ENCODE peak calls at places on chromosomes 1 and 21, in nine cellular contexts. D is transverse colon, Q is IMR-90, J is ovary, X is tibial nerve, R is endothelial cell of umbilical vein, A is heart left ventricle, H is A549, B is adrenal gland. P is an unnamed sample.

GRCh38 chr1:67226688-67227087 is 60.4 kb downstream of the IL23R start:
- DNase-seq in D (no peak), Q (no peak), J (no peak), X (no peak), R (no peak), A (no peak), H (no peak), B (no peak), P (no peak)

GRCh38 chr1:224617410-224618361 is 1.6 kb downstream of the CNIH3 start:
- DNase-seq in D (no peak), Q (no peak), J (no peak), X (no peak), R (no peak), A (no peak), H (no peak), B (no peak), P (no peak)

GRCh38 chr1:167447521-167448136 is 70.7 kb downstream of the CD247 start:
- DNase-seq in D (peak; percentile 64), Q (no peak), J (no peak), X (no peak), R (no peak), A (no peak), H (peak; percentile 24), B (no peak), P (no peak)

GRCh38 chr1:54968581-54968980 is 11.8 kb upstream of the TMEM61 start:
- DNase-seq in D (no peak), Q (no peak), J (no peak), X (no peak), R (no peak), A (no peak), H (no peak), B (peak; percentile 20), P (no peak)

GRCh38 chr1:54188291-54188690 is 11.5 kb downstream of the CYB5RL start:
- DNase-seq in D (no peak), Q (peak; percentile 56), J (no peak), X (no peak), R (no peak), A (no peak), H (no peak), B (no peak), P (no peak)

GRCh38 chr21:45570826-45571601 is 28.8 kb upstream of the SLC19A1 start:
- DNase-seq in D (no peak), Q (peak; percentile 64), J (no peak), X (no peak), R (no peak), A (no peak), H (no peak), B (peak; percentile 96), P (no peak)

GRCh38 chr1:151009206-151009587 is 948 bp downstream of the PRUNE1 start:
- DNase-seq in D (no peak), Q (peak; percentile 86), J (no peak), X (no peak), R (no peak), A (no peak), H (no peak), B (no peak), P (no peak)

GRCh38 chr1:64701071-64701470 is 43.8 kb upstream of the RAVER2 start:
- DNase-seq in D (no peak), Q (no peak), J (no peak), X (no peak), R (no peak), A (no peak), H (no peak), B (no peak), P (no peak)

GRCh38 chr1:9280015-9280860 is 12.5 kb upstream of the SPSB1 start:
- DNase-seq in D (peak; percentile 74), Q (peak; percentile 93), J (peak; percentile 60), X (no peak), R (peak; percentile 70), A (no peak), H (peak; percentile 89), B (peak; percentile 88), P (no peak)

GRCh38 chr21:14361958-14362357 is 21.0 kb downstream of the HSPA13 start:
- DNase-seq in D (no peak), Q (no peak), J (no peak), X (no peak), R (peak; percentile 73), A (no peak), H (no peak), B (no peak), P (no peak)

GRCh38 chr21:46078984-46079356 is 18.9 kb upstream of the COL6A2 start:
- DNase-seq in D (no peak), Q (no peak), J (no peak), X (peak; percentile 27), R (no peak), A (peak; percentile 55), H (no peak), B (peak; percentile 15), P (no peak)

GRCh38 chr1:188489336-188490112 is 1660.8 kb downstream of the PLA2G4A start:
- DNase-seq in D (no peak), Q (peak; percentile 55), J (no peak), X (no peak), R (peak; percentile 29), A (no peak), H (peak; percentile 3), B (no peak), P (no peak)

GRCh38 chr1:191022856-191023255 is 545.2 kb upstream of the BRINP3 start:
- DNase-seq in D (no peak), Q (peak; percentile 57), J (no peak), X (no peak), R (peak; percentile 91), A (no peak), H (no peak), B (no peak), P (no peak)

GRCh38 chr1:106952766-106953165 is 103.7 kb upstream of the PRMT6 start:
- DNase-seq in D (no peak), Q (peak; percentile 3), J (no peak), X (no peak), R (no peak), A (no peak), H (no peak), B (no peak), P (no peak)

GRCh38 chr1:46530791-46531409 is 20.5 kb downstream of the KNCN start:
- DNase-seq in D (no peak), Q (no peak), J (no peak), X (no peak), R (no peak), A (no peak), H (no peak), B (no peak), P (no peak)

GRCh38 chr1:24801169-24801568 is 55.9 kb downstream of the CLIC4 start:
- DNase-seq in D (no peak), Q (no peak), J (no peak), X (no peak), R (no peak), A (no peak), H (no peak), B (no peak), P (no peak)

GRCh38 chr1:48726557-48726956 is 50.1 kb downstream of the BEND5 start:
- DNase-seq in D (no peak), Q (no peak), J (no peak), X (no peak), R (no peak), A (no peak), H (no peak), B (no peak), P (no peak)

GRCh38 chr21:42850866-42851391 is 28.4 kb downstream of the WDR4 start:
- DNase-seq in D (no peak), Q (no peak), J (no peak), X (no peak), R (no peak), A (no peak), H (peak; percentile 23), B (no peak), P (peak; percentile 43)

GRCh38 chr1:206575165-206575893 is 36.9 kb downstream of the EIF2D start:
- DNase-seq in D (peak; percentile 49), Q (peak; percentile 87), J (no peak), X (peak; percentile 65), R (peak; percentile 91), A (peak; percentile 70), H (no peak), B (peak; percentile 77), P (peak; percentile 37)

GRCh38 chr1:12609469-12610003 is 8.5 kb downstream of the DHRS3 start:
- DNase-seq in D (no peak), Q (no peak), J (no peak), X (no peak), R (no peak), A (no peak), H (no peak), B (no peak), P (no peak)

GRCh38 chr1:214898154-214898553 is 184.4 kb upstream of the KCNK2 start:
- DNase-seq in D (no peak), Q (no peak), J (no peak), X (no peak), R (no peak), A (no peak), H (no peak), B (no peak), P (no peak)

GRCh38 chr1:37865348-37866119 is 6.1 kb upstream of the MTF1 start:
- DNase-seq in D (no peak), Q (peak; percentile 34), J (no peak), X (no peak), R (no peak), A (no peak), H (no peak), B (no peak), P (no peak)

GRCh38 chr1:42145190-42145716 is 8.0 kb upstream of the GUCA2B start:
- DNase-seq in D (no peak), Q (no peak), J (no peak), X (no peak), R (no peak), A (no peak), H (no peak), B (no peak), P (no peak)
- H3K27ac ChIP-seq in D (no peak overlapping the region), Q (no peak overlapping the region), J (no peak overlapping the region), X (no peak overlapping the region), R (no peak overlapping the region), A (no peak overlapping the region), H (no peak overlapping the region), B (no peak overlapping the region), P (no peak overlapping the region)

GRCh38 chr1:201719812-201720521 is 109.0 kb upstream of the IPO9 start:
- DNase-seq in D (peak; percentile 56), Q (peak; percentile 85), J (peak; percentile 84), X (peak; percentile 81), R (peak; percentile 31), A (peak; percentile 88), H (no peak), B (peak; percentile 87), P (peak; percentile 70)
- H3K4me1 ChIP-seq in D (peaks cover 31% of the 10 kb centered on the region), Q (peaks cover 39% of the 10 kb centered on the region), J (peaks cover 44% of the 10 kb centered on the region), X (no peaks in the 10 kb centered on the region), R (peaks cover 10% of the 10 kb centered on the region), A (peaks cover 56% of the 10 kb centered on the region), H (peaks cover 29% of the 10 kb centered on the region), B (peaks cover 38% of the 10 kb centered on the region), P (peaks cover 19% of the 10 kb centered on the region)

DNA sequence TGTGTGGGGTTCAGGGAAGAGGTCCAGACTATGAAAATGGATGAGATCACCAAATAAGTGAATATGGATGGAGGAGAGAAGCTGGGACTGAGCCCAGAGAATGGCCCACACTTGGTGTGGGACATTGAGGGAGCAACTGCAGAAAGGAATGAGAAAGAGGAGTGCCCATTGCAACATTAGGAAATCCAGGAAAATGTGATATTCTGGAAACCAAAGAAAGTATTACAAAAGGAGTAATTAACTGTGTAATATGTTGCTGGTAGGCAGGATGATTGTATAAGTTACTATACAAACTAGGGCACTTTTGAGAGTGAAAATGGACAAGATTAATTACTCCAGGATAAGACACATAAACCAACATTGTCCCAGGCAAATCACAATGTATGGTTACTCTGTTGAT is 59.8 kb upstream of the ARTN start:
- DNase-seq in D (no peak), Q (no peak), J (no peak), X (no peak), R (no peak), A (no peak), H (no peak), B (no peak), P (no peak)
- TF ChIP-seq POLR2A in D (no peak), Q (no peak), J (no peak), X (no peak), R (no peak), A (no peak), H (no peak), B (no peak), P (no peak)

GRCh38 chr1:175000697-175001187 is 995 bp downstream of the CACYBP start:
- DNase-seq in D (no peak), Q (no peak), J (no peak), X (no peak), R (peak; percentile 51), A (no peak), H (no peak), B (no peak), P (no peak)
- H3K27ac ChIP-seq in D (peak overlapping the region; percentile 99), Q (peak overlapping the region; percentile 76), J (peak overlapping the region; percentile 88), X (peak overlapping the region; percentile 97), R (peak overlapping the region; percentile 51), A (peak overlapping the region; percentile 98), H (peak overlapping the region; percentile 98), B (no peak overlapping the region), P (peak overlapping the region; percentile 95)

P was measured in testis.